ENCODE peak calls at places on chromosomes 3 and 15, in ten cellular contexts. S is transverse colon; B is AG04450; Q is epithelial cell of prostate; Z is foreskin keratinocyte; W is mesendoderm; X is breast epithelium; E is CD8-positive, alpha-beta T cell; O is substantia nigra; L is pancreas. T is an unnamed sample.

GRCh38 chr3:42266085-42266484 is at the start of gene CCK:
- DNase-seq in S (no peak), B (no peak), Q (no peak), Z (no peak), W (no peak), X (no peak), E (no peak), O (no peak), L (no peak), T (no peak)

GRCh38 chr15:54500330-54500729 is 522.1 kb downstream of the UNC13C start:
- DNase-seq in S (no peak), B (no peak), Q (no peak), Z (no peak), W (no peak), X (no peak), E (no peak), O (no peak), L (no peak), T (no peak)

GRCh38 chr15:73156431-73157191 is 104.3 kb downstream of the NEO1 start:
- DNase-seq in S (no peak), B (no peak), Q (no peak), Z (no peak), W (no peak), X (no peak), E (no peak), O (no peak), L (no peak), T (no peak)

GRCh38 chr3:195911946-195912270 is 3.6 kb upstream of the TNK2 start:
- DNase-seq in S (no peak), B (no peak), Q (peak), Z (peak), W (peak), X (peak), E (no peak), O (no peak), L (peak), T (no peak)

GRCh38 chr3:195582947-195583346 is 793 bp downstream of the APOD start:
- DNase-seq in S (no peak), B (no peak), Q (no peak), Z (no peak), W (peak), X (no peak), E (no peak), O (no peak), L (no peak), T (no peak)

GRCh38 chr15:80626643-80627120 is 68.4 kb upstream of the ABHD17C start:
- DNase-seq in S (no peak), B (no peak), Q (no peak), Z (no peak), W (no peak), X (no peak), E (no peak), O (no peak), L (no peak), T (no peak)

GRCh38 chr3:44468572-44469520 is 8.6 kb downstream of the ZNF445 start:
- DNase-seq in S (no peak), B (no peak), Q (peak), Z (peak), W (peak), X (no peak), E (no peak), O (no peak), L (no peak), T (no peak)

GRCh38 chr3:186946756-186947375 is 16.5 kb downstream of the ST6GAL1 start:
- DNase-seq in S (no peak), B (no peak), Q (no peak), Z (no peak), W (no peak), X (no peak), E (no peak), O (no peak), L (no peak), T (no peak)

GRCh38 chr15:49082960-49083359 is 36.7 kb upstream of the SECISBP2L start:
- DNase-seq in S (no peak), B (peak), Q (no peak), Z (no peak), W (no peak), X (no peak), E (no peak), O (no peak), L (no peak), T (no peak)

GRCh38 chr3:13411186-13411860 is 8.8 kb downstream of the NUP210 start:
- DNase-seq in S (no peak), B (no peak), Q (no peak), Z (no peak), W (no peak), X (no peak), E (no peak), O (no peak), L (no peak), T (no peak)

GRCh38 chr3:61451841-61452240 is 109.5 kb upstream of the PTPRG start:
- DNase-seq in S (no peak), B (no peak), Q (no peak), Z (peak), W (no peak), X (no peak), E (no peak), O (no peak), L (no peak), T (no peak)

GRCh38 chr3:22819209-22819608 is 383.9 kb upstream of the UBE2E2 start:
- DNase-seq in S (no peak), B (no peak), Q (no peak), Z (no peak), W (no peak), X (no peak), E (no peak), O (no peak), L (no peak), T (no peak)

GRCh38 chr3:172189213-172189612 is 149.8 kb downstream of the FNDC3B start:
- DNase-seq in S (no peak), B (no peak), Q (no peak), Z (no peak), W (no peak), X (no peak), E (no peak), O (no peak), L (no peak), T (no peak)
- H3K27ac ChIP-seq in S (no peak), B (no peak), Q (no peak), Z (no peak), W (no peak), X (no peak), E (no peak), O (no peak), L (no peak), T (no peak)

DNA sequence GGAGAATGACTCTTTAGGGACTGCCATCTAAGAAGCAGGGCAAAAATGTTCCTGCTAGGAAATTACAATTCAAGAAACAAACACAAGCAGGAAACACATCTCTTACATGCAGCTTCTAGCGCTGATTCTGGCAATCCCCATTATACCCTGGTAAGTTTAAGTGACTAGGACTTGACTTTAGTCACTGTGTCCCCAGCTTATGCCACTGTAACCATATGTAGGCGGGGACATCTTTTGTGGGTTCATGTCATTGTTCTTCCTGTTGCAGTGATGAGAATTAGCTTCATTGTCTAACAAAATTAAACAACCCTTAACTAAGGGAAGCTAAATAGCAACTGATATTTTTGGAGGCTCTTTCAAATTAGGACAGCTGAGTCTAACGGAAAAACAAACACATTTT is 17.9 kb upstream of the FAM81A start:
- DNase-seq in S (no peak), B (no peak), Q (no peak), Z (no peak), W (no peak), X (no peak), E (no peak), O (no peak), L (no peak), T (no peak)
- H3K27ac ChIP-seq in S (no peak), B (no peak), Q (no peak), Z (no peak), W (no peak), X (no peak), E (no peak), O (no peak), L (no peak), T (no peak)

DNA sequence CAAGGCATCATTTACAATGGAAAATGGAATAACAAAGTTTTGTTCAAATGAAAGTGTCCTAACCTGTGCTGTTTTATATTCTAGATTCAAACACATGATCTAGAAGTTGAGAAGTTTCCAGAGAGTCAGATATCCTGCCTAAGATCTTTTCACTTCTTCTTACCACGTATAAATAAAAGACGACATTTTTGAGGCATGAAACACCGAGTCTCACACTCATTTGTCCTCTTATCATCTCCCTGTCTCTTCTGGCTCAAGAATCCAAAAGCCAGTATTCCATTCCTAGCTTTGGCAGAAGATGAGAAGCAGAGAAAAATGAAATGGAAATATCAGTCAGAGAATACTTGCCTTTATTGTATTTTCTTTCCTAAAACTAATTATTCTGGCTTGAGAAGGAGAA is 738.6 kb upstream of the NR2F2 start:
- DNase-seq in S (no peak), B (no peak), Q (no peak), Z (no peak), W (no peak), X (no peak), E (no peak), O (no peak), L (no peak), T (no peak)
- H3K27ac ChIP-seq in S (no peak), B (no peak), Q (no peak), Z (no peak), W (no peak), X (no peak), E (no peak), O (no peak), L (no peak), T (no peak)

GRCh38 chr3:37173806-37174205 is 576 bp downstream of the LRRFIP2 start:
- DNase-seq in S (no peak), B (no peak), Q (no peak), Z (peak), W (no peak), X (no peak), E (no peak), O (no peak), L (no peak), T (no peak)
- H3K27ac ChIP-seq in S (peak), B (no peak), Q (peak), Z (peak), W (no peak), X (peak), E (no peak), O (no peak), L (peak), T (peak)

GRCh38 chr3:188156051-188156450 is 2.1 kb downstream of the LPP start:
- DNase-seq in S (no peak), B (no peak), Q (no peak), Z (no peak), W (no peak), X (no peak), E (no peak), O (no peak), L (no peak), T (no peak)
- H3K27ac ChIP-seq in S (peak), B (no peak), Q (no peak), Z (no peak), W (no peak), X (peak), E (no peak), O (no peak), L (no peak), T (peak)

T was measured in esophagus squamous epithelium.